ENCODE peak calls at places on chromosomes 7 and 10, in ten cellular contexts. W is AG04450, U is astrocyte of the spinal cord, O is tibial artery, F is epithelial cell of esophagus, Q is colonic mucosa, Z is prostate gland, X is breast epithelium, J is fibroblast of mammary gland, Y is heart right ventricle. K is an unnamed sample.

GRCh38 chr10:79038104-79038840 is 30.5 kb upstream of the ZMIZ1 start:
- DNase-seq in W (no peak), U (no peak), O (no peak), F (no peak), Q (no peak), Z (no peak), X (no peak), J (no peak), Y (no peak), K (no peak)

GRCh38 chr10:103276251-103276936 is 544 bp upstream of the INA start:
- DNase-seq in W (no peak), U (no peak), O (no peak), F (no peak), Q (no peak), Z (no peak), X (no peak), J (no peak), Y (no peak), K (no peak)

GRCh38 chr10:15764867-15765454 is 45.2 kb upstream of the ITGA8 start:
- DNase-seq in W (no peak), U (no peak), O (no peak), F (no peak), Q (no peak), Z (no peak), X (no peak), J (no peak), Y (no peak), K (no peak)

GRCh38 chr7:150379590-150380379 is 655 bp downstream of the ZNF775 start:
- DNase-seq in W (no peak), U (no peak), O (no peak), F (peak), Q (peak), Z (no peak), X (no peak), J (no peak), Y (no peak), K (no peak)

GRCh38 chr10:69049564-69049955 is 38.3 kb upstream of the SRGN start:
- DNase-seq in W (no peak), U (no peak), O (no peak), F (no peak), Q (no peak), Z (no peak), X (no peak), J (no peak), Y (no peak), K (no peak)

GRCh38 chr10:100482181-100482833 is 19.5 kb downstream of the WNT8B start:
- DNase-seq in W (peak), U (peak), O (peak), F (peak), Q (peak), Z (peak), X (peak), J (peak), Y (peak), K (peak)

GRCh38 chr7:55154096-55154495 is 135.3 kb downstream of the EGFR start:
- DNase-seq in W (no peak), U (no peak), O (no peak), F (no peak), Q (no peak), Z (no peak), X (no peak), J (no peak), Y (no peak), K (no peak)

GRCh38 chr10:28722065-28722803 is 44.9 kb downstream of the BAMBI start:
- DNase-seq in W (peak), U (peak), O (peak), F (peak), Q (no peak), Z (no peak), X (no peak), J (peak), Y (peak), K (peak)

GRCh38 chr10:8346861-8347260 is 292.4 kb downstream of the GATA3 start:
- DNase-seq in W (no peak), U (no peak), O (no peak), F (no peak), Q (no peak), Z (no peak), X (no peak), J (no peak), Y (no peak), K (no peak)

GRCh38 chr10:12720217-12720981 is 281.1 kb downstream of the CCDC3 start:
- DNase-seq in W (peak), U (peak), O (peak), F (peak), Q (peak), Z (peak), X (peak), J (peak), Y (peak), K (peak)
- TF ChIP-seq CTCF in W (no peak), U (no peak), O (no peak), F (no peak), Q (no peak), Z (no peak), X (no peak), J (no peak), Y (no peak), K (no peak)

DNA sequence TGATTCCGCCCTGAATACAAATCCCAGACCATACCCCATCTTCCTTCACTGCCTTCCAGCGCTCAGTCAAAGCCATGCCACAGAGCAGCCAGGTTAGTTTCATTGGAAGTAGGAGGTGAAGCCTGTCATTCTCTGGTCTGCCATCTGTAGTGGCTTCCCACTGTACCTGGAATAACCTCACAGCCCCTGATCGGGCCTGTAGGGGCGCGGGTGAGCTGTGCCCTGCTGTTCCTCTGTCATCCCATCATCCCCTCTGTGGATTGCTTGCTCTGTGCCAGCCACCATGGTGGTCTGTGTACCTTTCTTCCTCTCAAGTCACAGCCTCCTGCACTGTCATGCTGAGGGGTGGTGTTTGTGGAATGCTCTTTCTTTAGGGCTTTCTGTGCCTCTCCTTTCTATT is 155.1 kb downstream of the ZNF22 start:
- DNase-seq in W (no peak), U (no peak), O (no peak), F (no peak), Q (no peak), Z (no peak), X (no peak), J (no peak), Y (no peak), K (no peak)
- TF ChIP-seq CTCF in W (no peak), U (no peak), O (no peak), F (no peak), Q (no peak), Z (no peak), X (no peak), J (no peak), Y (no peak), K (no peak)

GRCh38 chr10:6721480-6721879 is 141.4 kb upstream of the PRKCQ start:
- DNase-seq in W (peak), U (peak), O (no peak), F (peak), Q (peak), Z (no peak), X (no peak), J (peak), Y (peak), K (peak)
- TF ChIP-seq CTCF in W (peak), U (peak), O (no peak), F (peak), Q (no peak), Z (no peak), X (no peak), J (peak), Y (peak), K (peak)

GRCh38 chr7:44922351-44922694 is 37.0 kb upstream of the PURB start:
- DNase-seq in W (no peak), U (no peak), O (no peak), F (no peak), Q (no peak), Z (no peak), X (no peak), J (no peak), Y (no peak), K (no peak)
- TF ChIP-seq CTCF in W (no peak), U (no peak), O (no peak), F (no peak), Q (peak), Z (peak), X (no peak), J (no peak), Y (no peak), K (no peak)

GRCh38 chr10:122981066-122981464 is 864 bp downstream of the PSTK start:
- DNase-seq in W (no peak), U (peak), O (no peak), F (peak), Q (no peak), Z (no peak), X (no peak), J (peak), Y (no peak), K (peak)
- TF ChIP-seq CTCF in W (peak), U (peak), O (peak), F (peak), Q (no peak), Z (no peak), X (peak), J (peak), Y (peak), K (peak)

K was measured in brain microvascular endothelial cell.